ENCODE peak calls at places on chromosomes 13 and 19, in six cellular contexts. M, K, N, H, X and J are unnamed samples.

GRCh38 chr13:90205911-90206310 is 1141.6 kb upstream of the MIR17HG start:
- DNase-seq in M (no peak), K (no peak), N (no peak), H (no peak), X (no peak), J (no peak)

GRCh38 chr13:73961181-73961580 is 173.0 kb downstream of the KLF12 start:
- DNase-seq in M (no peak), K (no peak), N (no peak), H (no peak), X (no peak), J (no peak)

GRCh38 chr13:99871249-99871898 is 100.2 kb downstream of the ZIC5 start:
- DNase-seq in M (no peak), K (no peak), N (no peak), H (no peak), X (no peak), J (no peak)

GRCh38 chr19:4722671-4723464 is 774 bp downstream of the DPP9 start:
- DNase-seq in M (peak; percentile 66), K (no peak), N (no peak), H (no peak), X (peak; percentile 63), J (no peak)

GRCh38 chr13:33379597-33379996 is 94.0 kb upstream of the STARD13 start:
- DNase-seq in M (no peak), K (no peak), N (no peak), H (no peak), X (no peak), J (no peak)

GRCh38 chr19:8922591-8922990 is 87.6 kb downstream of the MUC16 start:
- DNase-seq in M (no peak), K (no peak), N (no peak), H (no peak), X (no peak), J (no peak)

GRCh38 chr19:54654447-54655321 is 8.1 kb upstream of the LILRB4 start:
- DNase-seq in M (no peak), K (no peak), N (no peak), H (no peak), X (no peak), J (no peak)

GRCh38 chr19:662207-662961 is 630 bp downstream of the RNF126 start:
- DNase-seq in M (peak; percentile 37), K (no peak), N (no peak), H (peak; percentile 33), X (no peak), J (peak; percentile 84)

GRCh38 chr19:42989851-42990250 is 36.4 kb downstream of the PSG11 start:
- DNase-seq in M (no peak), K (no peak), N (no peak), H (no peak), X (no peak), J (no peak)

GRCh38 chr19:6248856-6249255 is 30.9 kb downstream of the MLLT1 start:
- DNase-seq in M (no peak), K (no peak), N (no peak), H (no peak), X (no peak), J (no peak)

GRCh38 chr13:27627377-27627776 is 5.7 kb downstream of the POLR1D start:
- DNase-seq in M (no peak), K (no peak), N (no peak), H (no peak), X (no peak), J (no peak)

GRCh38 chr13:20518652-20519051 is 7.0 kb downstream of the CRYL1 start:
- DNase-seq in M (peak; percentile 37), K (no peak), N (no peak), H (no peak), X (no peak), J (no peak)

GRCh38 chr13:28451482-28452217 is 43.3 kb downstream of the FLT1 start:
- DNase-seq in M (no peak), K (no peak), N (no peak), H (no peak), X (no peak), J (no peak)

GRCh38 chr19:35298561-35298972 is 6.6 kb downstream of the MAG start:
- DNase-seq in M (no peak), K (no peak), N (no peak), H (no peak), X (no peak), J (no peak)
- H3K4me3 ChIP-seq in M (no peak overlapping the region), K (no peak overlapping the region), N (no peak overlapping the region), H (no peak overlapping the region), X (no peak overlapping the region), J (no peak overlapping the region)

GRCh38 chr13:51841732-51842131 is 3.2 kb downstream of the TMEM272 start:
- DNase-seq in M (no peak), K (no peak), N (no peak), H (no peak), X (no peak), J (no peak)

GRCh38 chr13:51843529-51843928 is 1.4 kb downstream of the TMEM272 start:
- DNase-seq in M (no peak), K (no peak), N (no peak), H (no peak), X (no peak), J (no peak)

GRCh38 chr13:51846756-51847155 is 1.8 kb upstream of the TMEM272 start:
- DNase-seq in M (no peak), K (no peak), N (no peak), H (no peak), X (no peak), J (no peak)

GRCh38 chr13:51845574-51846318 is 769 bp upstream of the TMEM272 start:
- DNase-seq in M (no peak), K (no peak), N (no peak), H (no peak), X (no peak), J (no peak)

DNA sequence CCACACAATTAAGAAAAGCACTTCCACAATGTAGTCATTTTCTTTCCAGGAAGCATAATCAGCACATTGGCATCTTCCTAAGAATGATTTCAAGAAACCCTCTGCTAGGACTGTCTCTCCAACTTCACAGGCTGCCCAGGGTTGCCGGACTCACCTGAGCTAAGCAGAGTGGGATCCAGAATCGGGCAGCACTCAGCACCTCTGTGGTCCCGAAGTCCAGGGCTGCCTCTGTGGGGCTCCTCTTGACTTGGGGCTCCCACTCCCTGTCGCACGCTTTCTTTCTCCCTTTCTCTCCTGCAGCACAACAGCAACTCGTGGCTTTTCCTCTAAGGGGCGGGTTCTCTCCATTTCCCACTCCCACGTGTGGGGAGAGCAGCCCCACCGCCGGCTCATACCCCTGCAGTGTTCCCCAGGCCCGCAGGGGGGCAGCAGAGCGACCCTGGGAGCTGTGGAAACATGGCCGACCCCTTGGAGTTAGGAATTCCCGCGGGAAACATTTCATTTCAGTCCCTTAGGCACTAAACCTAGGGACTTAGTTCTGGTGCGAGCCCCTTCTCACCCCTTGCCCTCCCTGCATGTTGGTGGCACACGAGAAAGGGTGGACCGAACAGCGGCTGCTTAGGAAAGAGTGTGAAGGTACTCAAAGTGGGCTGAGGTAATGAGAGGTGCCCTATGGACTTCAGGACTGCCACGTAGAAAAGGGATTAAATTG is at the start of gene TMEM272:
- DNase-seq in M (peak; percentile 34), K (no peak), N (no peak), H (peak; percentile 40), X (peak; percentile 44), J (peak; percentile 80)
- TF ChIP-seq CTCF in M (peak; percentile 80), K (peak; percentile 83), N (peak; percentile 69), H (peak; percentile 79), X (peak; percentile 95), J (peak; percentile 92)

GRCh38 chr19:15108145-15108844 is 1.1 kb downstream of the SYDE1 start:
- DNase-seq in M (no peak), K (no peak), N (no peak), H (no peak), X (no peak), J (no peak)
- H3K4me3 ChIP-seq in M (peak overlapping the region; percentile 75), K (peak overlapping the region; percentile 78), N (peak overlapping the region; percentile 81), H (peak overlapping the region; percentile 67), X (peak overlapping the region; percentile 93), J (peak overlapping the region; percentile 66)

DNA sequence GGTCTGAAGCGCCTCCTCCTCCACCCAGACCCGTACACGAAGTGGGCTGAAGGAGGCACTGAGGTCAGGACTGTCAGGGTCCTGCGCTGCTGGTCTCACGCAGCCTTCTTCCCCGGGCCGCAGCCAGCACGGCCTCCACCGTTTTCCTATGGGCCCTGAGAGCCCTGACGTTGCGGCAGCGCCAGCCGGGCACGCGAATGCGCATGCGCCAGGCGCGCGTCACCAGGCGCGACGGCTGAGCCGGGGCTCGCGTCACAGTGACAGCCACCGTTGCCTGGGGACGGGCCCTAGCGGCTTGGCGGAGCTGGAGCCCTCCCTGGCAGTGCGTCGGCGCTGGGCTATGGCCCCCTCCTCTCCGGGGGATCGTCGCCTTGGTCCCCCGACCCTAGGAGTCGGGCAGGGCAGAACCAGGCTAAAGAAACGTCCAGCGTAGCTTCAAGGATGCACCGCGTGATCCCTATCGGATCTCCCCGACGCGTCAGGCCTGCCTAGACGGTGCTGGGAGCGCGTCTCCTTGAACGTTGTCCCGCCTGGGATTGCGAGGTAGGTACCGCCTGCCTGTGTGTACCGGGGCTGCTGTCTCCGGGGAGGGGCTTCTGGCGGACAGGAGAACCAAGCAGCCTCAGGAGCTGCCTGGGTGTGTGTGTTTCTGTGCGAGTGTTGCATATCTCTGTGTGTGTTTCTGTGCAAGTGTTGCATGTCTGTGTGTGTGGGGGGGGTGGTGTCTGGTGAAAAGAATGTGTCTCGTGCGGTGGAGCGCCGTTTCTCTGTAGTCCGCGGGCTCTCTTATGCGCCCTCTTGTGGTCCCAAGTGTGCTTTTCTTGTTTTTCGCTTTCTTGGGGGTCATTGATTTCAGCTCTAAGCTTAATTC is 43.2 kb downstream of the ZNF571 start:
- DNase-seq in M (peak; percentile 72), K (peak; percentile 7), N (no peak), H (no peak), X (peak; percentile 70), J (no peak)
- TF ChIP-seq CTCF in M (peak; percentile 61), K (peak; percentile 49), N (no peak), H (no peak), X (peak; percentile 46), J (no peak)

DNA sequence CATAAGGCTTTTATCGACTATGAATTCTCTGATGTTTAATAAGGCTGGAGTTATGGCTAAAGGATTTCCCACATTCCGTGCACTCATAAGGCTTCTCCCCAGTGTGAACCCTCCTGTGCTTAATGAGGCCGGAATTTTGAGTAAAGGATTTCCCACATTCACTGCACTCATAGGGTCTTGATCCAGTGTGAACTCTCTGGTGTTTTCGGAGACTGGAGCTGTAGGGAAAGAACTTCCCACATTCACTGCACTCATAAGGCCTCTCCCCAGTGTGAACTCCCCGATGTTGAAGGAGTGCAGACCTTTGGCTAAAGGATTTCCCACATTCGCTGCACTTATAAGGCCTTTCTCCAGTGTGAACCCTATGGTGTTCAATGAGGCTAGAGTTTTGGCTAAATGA is 7.4 kb downstream of the ZNF154 start:
- DNase-seq in M (no peak), K (no peak), N (no peak), H (no peak), X (no peak), J (no peak)
- H3K4me3 ChIP-seq in M (no peak overlapping the region), K (no peak overlapping the region), N (no peak overlapping the region), H (no peak overlapping the region), X (no peak overlapping the region), J (no peak overlapping the region)

DNA sequence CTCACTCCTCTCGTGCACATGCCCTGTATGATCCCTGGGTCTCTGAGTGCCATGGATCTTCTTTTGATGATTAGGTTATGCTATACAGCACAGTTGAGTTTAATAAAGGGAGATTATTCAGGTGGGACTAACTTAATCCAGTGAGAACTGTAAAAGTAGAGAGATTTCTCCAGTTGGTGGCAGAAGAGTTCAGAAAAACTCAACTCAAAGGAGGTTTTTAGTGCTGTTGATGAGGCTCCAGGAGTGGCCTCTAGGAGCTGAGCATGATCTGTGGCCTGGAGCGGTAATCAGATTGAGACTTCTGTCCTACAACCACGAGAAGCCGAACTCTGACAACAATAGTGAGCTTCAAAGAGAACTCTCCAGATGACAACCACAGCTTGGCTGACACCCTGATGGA is 413.5 kb downstream of the ZNF536 start:
- DNase-seq in M (no peak), K (no peak), N (no peak), H (no peak), X (no peak), J (no peak)
- TF ChIP-seq CTCF in M (no peak), K (no peak), N (no peak), H (no peak), X (no peak), J (no peak)

GRCh38 chr13:36344886-36345437 is 1.2 kb downstream of the SPART start:
- DNase-seq in M (peak; percentile 38), K (no peak), N (no peak), H (no peak), X (no peak), J (no peak)
- H3K4me3 ChIP-seq in M (peak overlapping the region; percentile 74), K (peak overlapping the region; percentile 83), N (peak overlapping the region; percentile 70), H (peak overlapping the region; percentile 80), X (peak overlapping the region; percentile 79), J (peak overlapping the region; percentile 86)